ENCODE peak calls at places on chromosomes 12 and 14, in ten cellular contexts. M, C, G, Y, W, B, J, O, D and K are unnamed samples. For H3K9me3 and H3K4me1, the result is how much of the 10 kb centered on the place peaks cover.

GRCh38 chr14:84095796-84096195 is 1434.1 kb upstream of the FLRT2 start:
- DNase-seq in B (no peak), J (no peak), W (no peak), D (no peak), O (no peak), M (no peak), Y (no peak), G (no peak), C (no peak), K (no peak)

GRCh38 chr14:87712386-87713113 is 280.4 kb downstream of the GALC start:
- DNase-seq in Y (no peak), W (no peak), G (no peak), O (no peak), B (peak), J (no peak), D (no peak), M (no peak), C (no peak), K (no peak)

GRCh38 chr12:54479421-54479820 is 6.0 kb upstream of the GTSF1 start:
- DNase-seq in G (no peak), Y (no peak), M (no peak), O (no peak), W (no peak), C (no peak), D (no peak), J (no peak), B (no peak), K (no peak)

GRCh38 chr12:124369055-124369900 is 74.4 kb downstream of the RFLNA start:
- DNase-seq in J (peak), M (no peak), D (peak), C (peak), W (peak), G (no peak), Y (peak), O (no peak), B (peak), K (peak)

GRCh38 chr12:79083181-79083580 is 218.6 kb downstream of the SYT1 start:
- DNase-seq in W (no peak), B (no peak), C (no peak), M (no peak), J (no peak), D (no peak), G (peak), O (no peak), Y (no peak), K (no peak)

GRCh38 chr14:71619472-71619871 is 312.8 kb upstream of the RGS6 start:
- DNase-seq in W (no peak), M (no peak), J (no peak), G (no peak), D (no peak), C (no peak), O (no peak), Y (no peak), B (no peak), K (no peak)

GRCh38 chr14:89013098-89013504 is 188.7 kb downstream of the TTC8 start:
- DNase-seq in D (peak), Y (no peak), J (no peak), G (no peak), M (no peak), C (peak), B (peak), W (no peak), O (no peak), K (no peak)

GRCh38 chr14:96268426-96269358 is 12.7 kb downstream of the BDKRB1 start:
- DNase-seq in O (no peak), B (peak), J (peak), C (peak), M (no peak), W (no peak), D (peak), G (no peak), Y (peak), K (peak)

GRCh38 chr14:54658836-54659235 is 91.9 kb downstream of the SAMD4A start:
- DNase-seq in B (no peak), Y (no peak), W (no peak), J (no peak), D (no peak), G (no peak), M (no peak), C (no peak), O (no peak), K (no peak)

GRCh38 chr12:89796798-89797382 is 88.3 kb upstream of the ATP2B1 start:
- DNase-seq in O (no peak), Y (no peak), D (no peak), G (no peak), B (no peak), J (no peak), C (no peak), W (no peak), M (no peak), K (no peak)

GRCh38 chr12:124909831-124910560 is 4.5 kb downstream of the UBC start:
- DNase-seq in B (peak), Y (no peak), W (no peak), D (peak), O (no peak), G (no peak), M (no peak), C (no peak), J (no peak), K (no peak)

GRCh38 chr12:107565551-107565950 is 120.0 kb upstream of the PWP1 start:
- DNase-seq in G (no peak), C (no peak), J (no peak), M (no peak), D (no peak), W (no peak), B (no peak), O (no peak), Y (no peak), K (no peak)

GRCh38 chr12:132925597-132926416 is 30.3 kb downstream of the ZNF605 start:
- DNase-seq in C (no peak), W (no peak), D (no peak), G (no peak), M (no peak), B (no peak), J (no peak), O (no peak), Y (no peak), K (no peak)
- H3K9me3 ChIP-seq in C (half or more), W (half or more), D (under half), G (under half), M (half or more), B (half or more), J (under half), O (half or more), Y (half or more), K (under half)

DNA sequence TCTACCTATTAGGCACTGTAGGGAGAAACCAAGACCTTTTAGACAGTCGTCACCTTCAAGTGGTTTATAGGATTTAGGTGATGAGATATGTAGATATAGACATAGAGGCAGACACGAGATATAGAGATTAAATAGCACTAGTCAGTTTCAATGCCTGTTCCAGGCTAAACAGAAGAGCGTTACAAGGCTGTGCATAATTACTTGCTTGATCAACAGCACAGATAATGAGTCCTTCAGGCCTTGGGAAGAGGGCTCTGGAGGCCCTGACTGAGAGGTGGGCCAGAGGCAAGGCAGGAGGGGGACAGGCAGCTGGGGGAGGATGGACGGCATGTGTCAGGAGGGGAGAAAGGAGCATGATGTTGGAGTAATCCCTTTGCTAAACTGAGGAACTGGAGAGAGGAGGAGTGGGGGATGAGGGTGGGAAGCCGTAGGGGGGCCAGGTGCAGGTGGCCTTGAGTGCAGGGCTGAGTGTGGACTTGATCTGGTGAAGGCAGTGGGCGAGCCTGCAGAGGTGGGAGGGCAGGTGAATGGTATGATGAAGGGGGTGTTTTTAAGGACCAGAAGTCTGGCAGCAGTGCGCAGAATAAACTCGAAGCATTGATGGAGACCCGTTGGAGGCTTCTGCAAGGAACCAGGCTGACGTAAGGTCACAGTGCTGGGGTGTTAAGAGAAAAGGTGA is 43.9 kb upstream of the ATP23 start:
- DNase-seq in B (no peak), D (no peak), M (no peak), C (no peak), O (no peak), Y (no peak), W (no peak), G (no peak), J (no peak), K (no peak)
- H3K4me1 ChIP-seq in B (half or more), D (under half), M (under half), C (half or more), O (half or more), Y (half or more), W (under half), G (under half), J (under half), K (under half)

GRCh38 chr12:116465892-116466291 is 93.3 kb upstream of the MAP1LC3B2 start:
- DNase-seq in B (peak), D (no peak), W (no peak), Y (no peak), C (no peak), M (no peak), J (no peak), G (no peak), O (no peak), K (no peak)
- H3K27ac ChIP-seq in B (peak), D (no peak), W (no peak), Y (no peak), C (no peak), M (no peak), J (no peak), G (no peak), O (no peak), K (no peak)

GRCh38 chr14:103043257-103043893 is 14.0 kb downstream of the CDC42BPB start:
- DNase-seq in O (no peak), W (no peak), Y (no peak), G (no peak), J (no peak), C (no peak), M (no peak), D (no peak), B (no peak), K (no peak)

GRCh38 chr14:103050935-103051334 is 6.4 kb downstream of the CDC42BPB start:
- DNase-seq in D (no peak), B (no peak), Y (no peak), J (no peak), O (no peak), G (no peak), M (no peak), W (no peak), C (no peak), K (no peak)

GRCh38 chr14:103041464-103041863 is 15.9 kb downstream of the CDC42BPB start:
- DNase-seq in M (no peak), W (no peak), J (no peak), C (no peak), D (no peak), G (no peak), O (no peak), Y (no peak), B (no peak), K (no peak)

DNA sequence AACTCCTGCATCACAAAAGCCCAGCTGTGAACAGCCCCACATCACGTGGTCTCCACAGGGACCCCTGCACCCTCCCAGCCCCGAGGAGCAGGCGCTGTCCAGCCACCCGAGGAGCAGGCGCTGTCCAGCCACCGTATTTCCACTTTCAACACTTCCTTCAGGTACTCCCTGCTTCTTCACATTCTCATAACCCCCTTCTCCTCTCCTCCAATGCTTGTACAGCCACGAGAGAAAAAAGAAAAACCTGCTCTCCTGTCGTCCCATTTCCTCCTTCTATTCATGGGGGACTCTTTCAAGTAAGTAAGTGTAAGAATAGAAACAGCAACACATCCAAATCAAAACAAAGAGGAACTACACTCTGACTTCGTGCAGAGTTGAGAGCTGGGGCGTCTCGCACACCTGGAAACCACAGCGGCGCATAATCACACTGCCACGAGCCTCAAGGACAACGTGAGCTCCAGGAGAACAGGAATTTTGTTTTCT is 11.9 kb downstream of the CDC42BPB start:
- DNase-seq in M (no peak), D (no peak), C (no peak), W (no peak), O (no peak), Y (no peak), J (no peak), G (no peak), B (no peak), K (no peak)
- H3K9me3 ChIP-seq in M (under half), D (under half), C (under half), W (under half), O (under half), Y (under half), J (under half), G (under half), B (under half), K (under half)

GRCh38 chr14:106843951-106844483 is 1317.6 kb downstream of the TMEM121 start:
- DNase-seq in M (no peak), D (peak), J (peak), O (no peak), G (peak), Y (peak), B (no peak), W (peak), C (peak), K (peak)
- H3K4me1 ChIP-seq in M (under half), D (under half), J (under half), O (under half), G (under half), Y (under half), B (under half), W (under half), C (under half), K (under half)

GRCh38 chr12:6946920-6947374 is 3.1 kb downstream of the C12orf57 start:
- DNase-seq in M (no peak), Y (no peak), O (no peak), C (no peak), B (no peak), D (no peak), G (no peak), W (no peak), J (no peak), K (no peak)

GRCh38 chr12:6947615-6948014 is 3.5 kb upstream of the PTPN6 start:
- DNase-seq in Y (peak), D (no peak), O (no peak), C (no peak), W (no peak), G (no peak), J (no peak), B (no peak), M (no peak), K (no peak)

GRCh38 chr12:6950944-6951540 is at the start of gene PTPN6:
- DNase-seq in B (no peak), Y (peak), W (no peak), D (no peak), O (no peak), J (no peak), C (peak), M (peak), G (no peak), K (no peak)

GRCh38 chr12:6950401-6950801 is 755 bp upstream of the PTPN6 start:
- DNase-seq in J (no peak), C (no peak), W (no peak), M (no peak), G (no peak), O (no peak), B (no peak), D (no peak), Y (peak), K (no peak)

GRCh38 chr12:6949063-6949594 is 2.0 kb upstream of the PTPN6 start:
- DNase-seq in W (no peak), Y (peak), G (peak), B (no peak), O (no peak), M (no peak), J (no peak), D (no peak), C (no peak), K (no peak)
- H3K27ac ChIP-seq in W (no peak), Y (no peak), G (peak), B (no peak), O (no peak), M (peak), J (no peak), D (peak), C (peak), K (no peak)

DNA sequence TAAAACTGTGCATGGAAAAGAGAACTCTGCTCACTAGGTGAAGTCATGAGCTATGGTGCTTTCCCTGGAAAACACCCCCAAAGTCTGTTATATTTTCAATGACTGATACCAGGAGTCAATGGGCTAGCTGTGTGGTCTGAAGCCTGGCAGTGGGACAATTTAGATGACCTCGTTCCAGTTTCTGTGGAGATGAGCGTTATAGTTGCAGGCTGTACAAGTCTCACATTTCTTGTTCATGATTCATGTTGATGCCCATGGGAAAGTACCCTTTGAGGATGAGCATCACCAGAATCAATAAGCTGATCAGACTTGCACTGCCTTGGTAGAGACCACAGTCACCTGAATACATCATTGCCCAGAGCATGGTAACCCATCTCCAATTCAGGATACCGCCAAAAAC is 70.7 kb downstream of the NOVA1 start:
- DNase-seq in M (no peak), J (no peak), W (no peak), B (no peak), O (no peak), C (no peak), D (no peak), Y (no peak), G (no peak), K (no peak)
- H3K9me3 ChIP-seq in M (under half), J (under half), W (under half), B (under half), O (under half), C (under half), D (under half), Y (under half), G (under half), K (under half)

GRCh38 chr14:100532916-100533630 is 54.1 kb downstream of the BEGAIN start:
- DNase-seq in M (no peak), G (no peak), D (peak), J (peak), O (no peak), C (no peak), W (no peak), B (no peak), Y (peak), K (peak)
- H3K4me1 ChIP-seq in M (under half), G (under half), D (under half), J (under half), O (under half), C (under half), W (under half), B (under half), Y (under half), K (under half)